ENCODE peak calls at places on chromosomes 11 and 22, in six cellular contexts. One of them, this sample, is unnamed.

GRCh38 chr11:39374963-39375698 is 2084.3 kb downstream of the LRRC4C start:
- DNase-seq in H1: no peak
- DNase-seq in GM12878: no peak
- DNase-seq in HCT116: peak
- DNase-seq in HepG2: peak
- DNase-seq in K562: peak
- DNase-seq in this sample: peak

GRCh38 chr11:3627291-3627690 is 14.5 kb downstream of the ART5 start:
- DNase-seq in H1: no peak
- DNase-seq in GM12878: no peak
- DNase-seq in HCT116: no peak
- DNase-seq in HepG2: no peak
- DNase-seq in K562: no peak
- DNase-seq in this sample: no peak

GRCh38 chr22:39135092-39135896 is 17.2 kb downstream of the CBX7 start:
- DNase-seq in H1: peak
- DNase-seq in GM12878: no peak
- DNase-seq in HCT116: peak
- DNase-seq in HepG2: peak
- DNase-seq in K562: peak
- DNase-seq in this sample: no peak

GRCh38 chr11:133277886-133278285 is 254.4 kb downstream of the OPCML start:
- DNase-seq in H1: no peak
- DNase-seq in GM12878: no peak
- DNase-seq in HCT116: no peak
- DNase-seq in HepG2: no peak
- DNase-seq in K562: no peak
- DNase-seq in this sample: no peak

GRCh38 chr11:92180664-92181251 is 43.9 kb upstream of the FAT3 start:
- DNase-seq in H1: no peak
- DNase-seq in GM12878: no peak
- DNase-seq in HCT116: no peak
- DNase-seq in HepG2: no peak
- DNase-seq in K562: no peak
- DNase-seq in this sample: no peak

GRCh38 chr11:130772266-130773227 is 143.7 kb downstream of the SNX19 start:
- DNase-seq in H1: no peak
- DNase-seq in GM12878: no peak
- DNase-seq in HCT116: no peak
- DNase-seq in HepG2: no peak
- DNase-seq in K562: no peak
- DNase-seq in this sample: no peak

GRCh38 chr11:134560566-134561347 is 148.7 kb upstream of the B3GAT1 start:
- DNase-seq in H1: peak
- DNase-seq in GM12878: no peak
- DNase-seq in HCT116: no peak
- DNase-seq in HepG2: no peak
- DNase-seq in K562: no peak
- DNase-seq in this sample: no peak

GRCh38 chr22:50627452-50627913 is 469 bp downstream of the ARSA start:
- DNase-seq in H1: peak
- DNase-seq in GM12878: no peak
- DNase-seq in HCT116: no peak
- DNase-seq in HepG2: peak
- DNase-seq in K562: no peak
- DNase-seq in this sample: no peak

GRCh38 chr11:34680918-34681554 is 60.1 kb downstream of the EHF start:
- DNase-seq in H1: no peak
- DNase-seq in GM12878: no peak
- DNase-seq in HCT116: peak
- DNase-seq in HepG2: peak
- DNase-seq in K562: no peak
- DNase-seq in this sample: no peak
- TF ChIP-seq ZNF274 in H1: no peak
- TF ChIP-seq ZNF274 in GM12878: no peak
- TF ChIP-seq ZNF274 in HCT116: no peak
- TF ChIP-seq ZNF274 in HepG2: no peak
- TF ChIP-seq ZNF274 in K562: no peak
- TF ChIP-seq ZNF274 in this sample: no peak

GRCh38 chr11:112225753-112226061 is 521 bp upstream of the PTS start:
- DNase-seq in H1: no peak
- DNase-seq in GM12878: no peak
- DNase-seq in HCT116: no peak
- DNase-seq in HepG2: no peak
- DNase-seq in K562: no peak
- DNase-seq in this sample: no peak

GRCh38 chr11:112227471-112227870 is 1.2 kb downstream of the PTS start:
- DNase-seq in H1: no peak
- DNase-seq in GM12878: no peak
- DNase-seq in HCT116: no peak
- DNase-seq in HepG2: no peak
- DNase-seq in K562: no peak
- DNase-seq in this sample: no peak

GRCh38 chr11:112226062-112226921 is at the start of gene PTS:
- DNase-seq in H1: peak
- DNase-seq in GM12878: peak
- DNase-seq in HCT116: peak
- DNase-seq in HepG2: peak
- DNase-seq in K562: peak
- DNase-seq in this sample: peak

GRCh38 chr11:112228706-112229105 is 2.5 kb downstream of the PTS start:
- DNase-seq in H1: no peak
- DNase-seq in GM12878: no peak
- DNase-seq in HCT116: no peak
- DNase-seq in HepG2: no peak
- DNase-seq in K562: no peak
- DNase-seq in this sample: no peak

DNA sequence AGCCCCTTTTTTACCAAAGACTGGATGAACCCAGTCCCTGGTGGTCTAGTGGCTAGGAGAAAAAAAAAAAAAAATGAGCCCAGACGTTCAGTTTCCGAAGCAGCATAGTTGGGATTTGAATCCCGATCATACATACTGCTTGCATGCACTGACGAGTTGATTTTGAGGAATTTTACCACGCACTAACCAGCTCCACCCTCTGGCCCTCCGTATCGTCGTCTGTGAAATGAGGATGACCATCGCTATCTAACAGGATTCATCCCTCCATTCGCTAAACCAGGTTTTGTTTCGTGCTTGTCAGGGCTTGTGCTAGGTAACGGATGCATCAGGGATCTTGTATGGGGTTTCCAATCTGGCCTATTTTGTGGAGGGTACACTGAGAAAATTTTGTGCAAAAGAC is 774 bp downstream of the PTS start:
- DNase-seq in H1: no peak
- DNase-seq in GM12878: no peak
- DNase-seq in HCT116: no peak
- DNase-seq in HepG2: no peak
- DNase-seq in K562: peak
- DNase-seq in this sample: no peak
- TF ChIP-seq ZNF274 in H1: no peak
- TF ChIP-seq ZNF274 in GM12878: no peak
- TF ChIP-seq ZNF274 in HCT116: no peak
- TF ChIP-seq ZNF274 in HepG2: no peak
- TF ChIP-seq ZNF274 in K562: no peak
- TF ChIP-seq ZNF274 in this sample: no peak

DNA sequence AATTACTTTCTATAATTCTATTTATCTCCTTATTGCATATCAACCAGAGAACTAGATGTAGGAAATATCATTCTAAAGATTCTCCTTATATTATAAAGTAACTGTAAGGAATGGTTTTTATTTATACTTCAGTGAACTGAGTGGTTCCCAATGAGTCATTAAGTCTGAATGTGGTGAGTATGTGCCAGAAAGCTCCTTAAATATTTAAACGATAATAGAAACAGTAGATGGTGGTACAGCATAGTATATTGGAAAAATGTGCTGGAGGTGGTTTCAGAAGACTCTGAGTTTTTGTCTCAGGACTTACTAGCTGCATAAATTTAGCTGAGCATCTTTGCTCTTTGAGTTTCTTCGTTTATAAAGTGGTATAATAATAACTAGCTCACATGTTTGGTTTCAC is 653.5 kb downstream of the FAM181B start:
- DNase-seq in H1: no peak
- DNase-seq in GM12878: no peak
- DNase-seq in HCT116: no peak
- DNase-seq in HepG2: no peak
- DNase-seq in K562: no peak
- DNase-seq in this sample: no peak
- TF ChIP-seq ZNF274 in H1: no peak
- TF ChIP-seq ZNF274 in GM12878: no peak
- TF ChIP-seq ZNF274 in HCT116: no peak
- TF ChIP-seq ZNF274 in HepG2: no peak
- TF ChIP-seq ZNF274 in K562: no peak
- TF ChIP-seq ZNF274 in this sample: no peak

GRCh38 chr11:113282898-113283297 is 31.5 kb upstream of the TTC12 start:
- DNase-seq in H1: no peak
- DNase-seq in GM12878: no peak
- DNase-seq in HCT116: no peak
- DNase-seq in HepG2: no peak
- DNase-seq in K562: no peak
- DNase-seq in this sample: no peak
- TF ChIP-seq ZNF274 in H1: no peak
- TF ChIP-seq ZNF274 in GM12878: no peak
- TF ChIP-seq ZNF274 in HCT116: no peak
- TF ChIP-seq ZNF274 in HepG2: no peak
- TF ChIP-seq ZNF274 in K562: no peak
- TF ChIP-seq ZNF274 in this sample: no peak